ENCODE peak calls at places on chromosomes 13 and 19, in four cellular contexts. D, E, R and P are unnamed samples.

GRCh38 chr19:1045247-1045603 is 5.3 kb downstream of the ABCA7 start:
- DNase-seq in E (peak), D (peak), R (peak), P (no peak)

GRCh38 chr19:58558066-58558622 is at the start of gene UBE2M:
- DNase-seq in E (no peak), D (no peak), R (peak), P (no peak)

GRCh38 chr13:100547805-100548204 is 40.8 kb downstream of the GGACT start:
- DNase-seq in D (no peak), E (no peak), R (no peak), P (no peak)

GRCh38 chr13:113654591-113655357 is 3.2 kb downstream of the ATP4B start:
- DNase-seq in R (no peak), E (no peak), D (no peak), P (no peak)

GRCh38 chr13:48891586-48891985 is 84.1 kb upstream of the FNDC3A start:
- DNase-seq in D (no peak), E (peak), R (no peak), P (no peak)

GRCh38 chr13:94415484-94415883 is 64.0 kb downstream of the DCT start:
- DNase-seq in D (no peak), R (no peak), E (no peak), P (no peak)

GRCh38 chr13:59345316-59345715 is 818.4 kb downstream of the DIAPH3 start:
- DNase-seq in D (no peak), R (no peak), E (no peak), P (no peak)

GRCh38 chr19:10389863-10390262 is 9.5 kb upstream of the TYK2 start:
- DNase-seq in R (peak), D (no peak), E (no peak), P (no peak)

GRCh38 chr19:2627319-2627829 is 75.1 kb downstream of the GNG7 start:
- DNase-seq in D (peak), E (peak), R (no peak), P (no peak)

GRCh38 chr13:30346159-30346788 is 38.9 kb upstream of the KATNAL1 start:
- DNase-seq in R (no peak), D (no peak), E (no peak), P (peak)

GRCh38 chr19:56272448-56272847 is at the start of gene EDDM13:
- DNase-seq in D (no peak), E (no peak), R (no peak), P (no peak)

GRCh38 chr13:100356889-100357288 is 231.7 kb downstream of the GGACT start:
- DNase-seq in D (no peak), R (no peak), E (no peak), P (no peak)

GRCh38 chr13:98563071-98563470 is 13.8 kb downstream of the STK24 start:
- DNase-seq in E (no peak), D (no peak), R (no peak), P (no peak)

DNA sequence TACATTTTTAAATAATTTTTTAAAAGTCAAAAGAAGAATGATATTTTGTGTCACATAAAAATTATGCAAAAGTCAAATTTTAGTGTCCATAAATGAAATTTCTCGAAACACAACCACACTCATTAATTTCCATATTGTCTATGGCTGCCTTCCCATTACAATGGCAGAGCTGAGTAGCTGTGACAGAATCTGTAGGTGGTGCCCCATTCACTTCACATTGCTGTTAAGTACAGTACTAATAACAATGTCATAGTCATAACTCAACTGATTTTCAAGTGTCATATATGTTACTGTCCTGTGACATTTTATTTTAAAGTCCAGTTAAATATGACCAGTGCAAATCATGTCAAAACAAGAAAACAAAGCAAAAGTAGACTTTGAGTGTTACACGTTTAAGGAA is 114.3 kb downstream of the SPRY2 start:
- DNase-seq in R (no peak), E (no peak), D (no peak), P (no peak)
- TF ChIP-seq POLR2A in R (no peak), E (no peak), D (no peak), P (no peak)

GRCh38 chr13:109182777-109183465 is 553.5 kb downstream of the MYO16 start:
- DNase-seq in R (no peak), D (no peak), E (no peak), P (no peak)
- TF ChIP-seq ESRRA in R (no peak), D (no peak), E (no peak), P (no peak)

DNA sequence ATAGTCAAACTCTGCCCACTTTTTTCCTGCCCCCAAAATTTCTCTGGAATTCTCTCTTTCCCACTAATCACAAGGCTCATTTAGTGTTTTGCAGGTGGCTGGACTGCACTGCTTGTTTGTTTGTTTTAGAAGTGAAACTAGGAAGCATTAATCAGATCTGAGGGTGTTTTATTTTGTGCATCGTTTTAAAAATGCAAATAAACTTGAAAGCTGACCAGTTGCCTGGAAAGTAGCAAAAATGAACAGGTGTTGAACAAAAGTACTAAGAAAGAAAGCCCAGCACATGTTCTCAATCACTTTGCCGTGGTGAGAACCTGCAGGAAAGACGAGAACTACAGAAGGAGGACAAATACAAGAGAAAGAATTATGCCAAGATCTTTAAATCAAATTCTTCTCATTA is 365.5 kb downstream of the PCDH9 start:
- DNase-seq in E (no peak), R (no peak), D (no peak), P (no peak)
- H3K4me2 ChIP-seq in E (no peak), R (no peak), D (peak), P (no peak)

GRCh38 chr19:6219592-6220290 is 60.0 kb downstream of the MLLT1 start:
- DNase-seq in R (no peak), E (no peak), D (no peak), P (no peak)

GRCh38 chr19:6221220-6221877 is 58.4 kb downstream of the MLLT1 start:
- DNase-seq in D (no peak), R (no peak), E (no peak), P (no peak)

GRCh38 chr19:6221878-6222746 is 57.7 kb downstream of the MLLT1 start:
- DNase-seq in D (no peak), E (no peak), R (no peak), P (no peak)

GRCh38 chr19:6219147-6219525 is 60.6 kb downstream of the MLLT1 start:
- DNase-seq in D (no peak), E (no peak), R (no peak), P (no peak)

DNA sequence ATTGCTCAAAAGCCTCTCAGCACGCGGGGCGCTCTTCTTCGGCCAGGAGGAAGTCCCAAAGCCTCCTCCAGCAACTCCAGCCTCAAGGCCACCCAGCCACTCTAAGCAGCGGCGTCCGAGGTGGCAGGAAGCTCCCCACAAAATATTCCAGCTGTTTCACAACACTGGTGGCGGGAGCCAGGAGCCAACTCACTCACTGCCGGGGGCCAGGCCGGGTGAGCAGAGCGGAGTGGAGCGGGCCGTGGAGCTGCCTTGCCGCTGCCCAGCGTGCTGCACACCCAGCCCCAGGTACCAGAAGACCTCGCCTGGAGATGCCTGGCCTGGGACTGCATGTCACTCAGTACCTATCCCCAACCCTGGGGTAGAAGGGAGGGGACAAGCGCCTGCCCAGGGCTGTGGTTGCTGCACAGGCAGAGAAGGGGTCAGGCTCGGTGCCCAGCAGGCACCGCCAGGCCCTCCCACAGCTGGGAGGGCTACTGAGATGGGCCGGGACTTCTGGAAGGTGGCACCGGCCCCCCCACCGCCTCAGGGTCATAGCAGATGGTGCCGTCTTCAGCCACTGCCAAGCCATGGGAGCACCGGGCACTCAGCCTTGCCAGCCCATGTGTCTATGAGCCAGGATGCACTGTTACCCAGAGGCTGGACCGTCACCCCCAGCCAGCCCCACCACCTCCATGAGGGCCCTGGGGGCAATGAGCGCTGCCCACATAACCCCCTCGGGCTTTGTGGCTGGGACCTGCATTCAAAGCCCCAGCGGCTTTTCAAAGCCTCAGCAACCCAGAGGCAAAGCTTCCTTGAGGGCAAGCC is 59.2 kb downstream of the MLLT1 start:
- DNase-seq in E (no peak), D (no peak), R (no peak), P (no peak)
- TF ChIP-seq POLR2A in E (no peak), D (no peak), R (no peak), P (no peak)

GRCh38 chr19:34241513-34242337 is 12.6 kb upstream of the GARRE1 start:
- DNase-seq in D (peak), E (peak), R (peak), P (no peak)
- TF ChIP-seq ESRRA in D (no peak), E (no peak), R (no peak), P (no peak)

GRCh38 chr19:18099623-18099995 is 2.0 kb downstream of the MAST3 start:
- DNase-seq in D (no peak), E (no peak), R (no peak), P (no peak)
- H3K4me2 ChIP-seq in D (no peak), E (peak), R (no peak), P (peak)

GRCh38 chr19:12494260-12494860 is 9.7 kb upstream of the ZNF709 start:
- DNase-seq in D (no peak), R (no peak), E (no peak), P (no peak)

GRCh38 chr19:12496480-12496879 is 11.9 kb upstream of the ZNF709 start:
- DNase-seq in R (no peak), E (no peak), D (no peak), P (no peak)

GRCh38 chr19:12497032-12497431 is 12.4 kb upstream of the ZNF709 start:
- DNase-seq in R (no peak), D (no peak), E (peak), P (no peak)

DNA sequence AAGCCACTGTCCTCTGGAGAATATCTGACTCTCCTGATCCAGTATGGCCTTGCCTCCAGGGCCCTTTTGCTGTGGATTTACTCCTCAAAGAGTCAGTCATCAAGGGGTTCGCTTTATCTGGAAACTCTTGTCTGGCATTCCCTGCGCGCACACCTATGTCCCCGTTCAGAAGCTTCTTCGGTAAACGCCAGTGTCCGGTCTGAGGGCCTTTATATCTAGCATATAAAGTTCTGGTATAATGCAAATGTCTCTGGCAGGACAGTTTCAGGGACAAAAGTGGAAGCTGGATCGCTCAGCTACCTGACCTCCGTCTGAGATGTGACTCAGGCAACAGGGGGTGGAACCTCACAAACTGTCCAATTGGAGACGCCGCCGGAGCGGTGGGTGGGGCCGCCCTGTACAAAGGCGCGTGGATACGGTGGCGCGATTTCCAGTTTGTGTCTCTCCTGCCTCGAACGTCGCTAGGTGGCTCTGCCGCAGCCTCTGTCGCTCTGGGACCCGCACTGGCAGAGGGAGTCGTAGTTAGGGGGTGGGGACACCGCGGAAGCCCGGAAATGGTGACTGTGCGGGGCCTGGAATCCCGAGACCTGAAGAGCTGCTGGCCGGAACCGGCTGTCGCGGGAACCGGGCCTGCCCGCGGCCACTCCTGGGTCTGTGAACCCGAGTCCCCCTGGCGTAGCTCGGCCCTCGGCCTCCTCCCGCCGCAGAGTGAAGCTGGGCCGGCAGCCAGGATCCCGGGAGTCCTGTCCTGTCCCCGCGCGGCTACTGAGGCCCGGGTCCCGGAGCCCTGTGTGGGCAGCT is 10.6 kb upstream of the ZNF709 start:
- DNase-seq in E (peak), R (peak), D (peak), P (peak)
- TF ChIP-seq POLR2A in E (peak), R (peak), D (no peak), P (peak)

GRCh38 chr19:45217193-45217956 is 27.8 kb downstream of the EXOC3L2 start:
- DNase-seq in E (no peak), D (no peak), R (no peak), P (no peak)
- TF ChIP-seq ESRRA in E (no peak), D (no peak), R (no peak), P (no peak)